ENCODE peak calls at places on chromosomes 4 and X, in four cellular contexts. C, D, X and V are unnamed samples.

GRCh38 chr4:52028970-52029369 is 8.8 kb upstream of the LRRC66 start:
- DNase-seq in C (no peak), D (no peak), X (no peak), V (no peak)

GRCh38 chrX:110045421-110045820 is 42.5 kb downstream of the TMEM164 start:
- DNase-seq in C (no peak), D (no peak), X (no peak), V (no peak)

GRCh38 chr4:89539797-89540711 is 232.5 kb upstream of the GPRIN3 start:
- DNase-seq in C (no peak), D (no peak), X (peak), V (no peak)

GRCh38 chr4:168309781-168310180 is 8.8 kb downstream of the DDX60 start:
- DNase-seq in C (no peak), D (no peak), X (peak), V (no peak)

GRCh38 chrX:136936183-136936549 is 55.6 kb upstream of the RBMX start:
- DNase-seq in C (no peak), D (no peak), X (no peak), V (no peak)

GRCh38 chr4:108345862-108346530 is 177.3 kb upstream of the LEF1 start:
- DNase-seq in C (no peak), D (no peak), X (no peak), V (no peak)

GRCh38 chrX:91434351-91435168 is at the start of gene PABPC5:
- DNase-seq in C (peak), D (no peak), X (peak), V (no peak)

GRCh38 chr4:145589923-145590702 is 29.1 kb upstream of the MMAA start:
- DNase-seq in C (no peak), D (no peak), X (no peak), V (no peak)

GRCh38 chr4:81745076-81745475 is 273.4 kb upstream of the RASGEF1B start:
- DNase-seq in C (no peak), D (no peak), X (no peak), V (no peak)

GRCh38 chr4:53706422-53707032 is 115.2 kb upstream of the LNX1 start:
- DNase-seq in C (no peak), D (no peak), X (peak), V (no peak)

GRCh38 chr4:19739101-19739651 is 512.5 kb upstream of the SLIT2 start:
- DNase-seq in C (no peak), D (peak), X (peak), V (peak)

GRCh38 chr4:94488667-94489066 is 36.9 kb downstream of the PDLIM5 start:
- DNase-seq in C (no peak), D (peak), X (no peak), V (peak)

GRCh38 chrX:9465380-9466114 is 689 bp downstream of the TBL1X start:
- DNase-seq in C (no peak), D (peak), X (peak), V (no peak)

GRCh38 chrX:139647597-139647996 is 60.4 kb downstream of the MCF2 start:
- DNase-seq in C (no peak), D (no peak), X (no peak), V (no peak)

GRCh38 chrX:47807548-47807947 is 29.2 kb upstream of the ZNF81 start:
- DNase-seq in C (no peak), D (no peak), X (no peak), V (no peak)

GRCh38 chrX:49282647-49283011 is 13.0 kb downstream of the PPP1R3F start:
- DNase-seq in C (no peak), D (no peak), X (no peak), V (no peak)

GRCh38 chrX:74505437-74505836 is 84.1 kb downstream of the SLC16A2 start:
- DNase-seq in C (no peak), D (no peak), X (no peak), V (no peak)

GRCh38 chr4:109160494-109160893 is 142.0 kb downstream of the COL25A1 start:
- DNase-seq in C (no peak), D (no peak), X (no peak), V (no peak)

GRCh38 chrX:22748093-22748999 is 251.4 kb upstream of the DDX53 start:
- DNase-seq in C (no peak), D (peak), X (peak), V (no peak)

GRCh38 chrX:139930923-139931645 is 1.8 kb downstream of the ATP11C start:
- DNase-seq in C (no peak), D (peak), X (peak), V (no peak)

GRCh38 chr4:7854211-7854610 is 85.5 kb downstream of the AFAP1 start:
- DNase-seq in C (no peak), D (no peak), X (no peak), V (no peak)

GRCh38 chrX:67570839-67571238 is 27.0 kb downstream of the AR start:
- DNase-seq in C (no peak), D (no peak), X (no peak), V (no peak)

GRCh38 chrX:67568769-67569168 is 24.9 kb downstream of the AR start:
- DNase-seq in C (no peak), D (no peak), X (no peak), V (no peak)

GRCh38 chrX:67574696-67575095 is 30.9 kb downstream of the AR start:
- DNase-seq in C (no peak), D (no peak), X (no peak), V (no peak)
- H3K27ac ChIP-seq in C (no peak), D (no peak), X (no peak), V (no peak)

DNA sequence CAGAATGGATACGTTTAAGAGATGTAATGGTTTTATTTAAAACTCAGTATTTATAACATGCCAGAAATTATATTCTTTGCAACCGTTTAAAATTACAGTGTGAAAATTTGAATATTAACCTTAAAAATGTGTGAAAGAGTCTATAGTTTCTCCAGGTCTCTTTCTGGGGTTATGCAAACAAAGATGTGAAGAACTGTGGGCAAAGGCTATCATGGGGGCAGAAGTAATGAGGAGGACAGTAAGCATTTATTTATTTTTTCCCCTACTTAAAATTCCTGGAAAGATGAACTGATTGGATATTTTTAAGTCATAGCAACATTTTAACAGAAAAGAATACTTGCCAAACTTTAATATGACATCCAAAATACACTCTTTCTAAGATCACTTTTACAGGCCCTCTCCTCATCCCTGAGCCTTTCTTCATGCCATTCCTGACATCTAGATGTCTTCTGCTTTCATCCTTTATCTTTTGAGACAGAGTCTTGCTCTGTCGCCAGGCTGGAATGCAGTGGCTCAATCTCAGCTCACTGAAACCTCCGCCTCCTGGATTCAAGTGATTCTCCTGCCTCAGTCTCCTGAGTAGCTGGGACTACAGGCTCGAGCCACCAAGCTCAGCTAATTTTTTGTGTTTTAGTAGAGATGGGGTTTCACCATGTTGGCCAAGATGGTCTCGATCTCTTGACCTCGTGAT is 46.1 kb downstream of the TMEM131L start:
- DNase-seq in C (no peak), D (no peak), X (no peak), V (no peak)
- H3K27ac ChIP-seq in C (no peak), D (no peak), X (no peak), V (no peak)

GRCh38 chr4:78057135-78057599 is at the start of gene FRAS1:
- DNase-seq in C (peak), D (peak), X (peak), V (no peak)
- H3K27ac ChIP-seq in C (peak), D (peak), X (no peak), V (peak)

GRCh38 chr4:85657143-85657542 is 182.2 kb downstream of the ARHGAP24 start:
- DNase-seq in C (no peak), D (no peak), X (no peak), V (no peak)
- H3K27ac ChIP-seq in C (no peak), D (no peak), X (no peak), V (no peak)

GRCh38 chr4:4558881-4559280 is 17.0 kb upstream of the STX18 start:
- DNase-seq in C (no peak), D (no peak), X (no peak), V (no peak)
- H3K27ac ChIP-seq in C (no peak), D (no peak), X (no peak), V (no peak)

GRCh38 chr4:3769642-3770184 is 3.5 kb downstream of the ADRA2C start:
- DNase-seq in C (no peak), D (no peak), X (no peak), V (no peak)
- H3K27ac ChIP-seq in C (no peak), D (no peak), X (no peak), V (no peak)

GRCh38 chr4:139550724-139551429 is 5.1 kb downstream of the SETD7 start:
- DNase-seq in C (no peak), D (no peak), X (peak), V (no peak)
- H3K27ac ChIP-seq in C (no peak), D (no peak), X (no peak), V (no peak)